ENCODE peak calls at places on chromosomes 2 and 18, in ten cellular contexts. E is T follicular helper cell; B is endothelial cell; T is H54; A is AG10803; G is astrocyte of the hippocampus; F is activated CD4-positive, CD25-positive, alpha-beta regulatory T cell treated with anti-CD3 and anti-CD28 coated beads, Interleukin-2, amount 50 U/mL, for 72 hours; M is activated T-helper 1 cell treated with anti-CD3 and anti-CD28 coated beads, Interleukin-12 subunit alpha, Interleukin-12 subunit beta, Interleukin-2, Interleukin-4 antibody, amounts not matched to agents 30 ng/mL and 10 ng/mL and 1 ng/mL, durations not matched to agents 14 hours and 24 hours and 36 hours; K is activated effector memory CD4-positive, alpha-beta T cell treated with anti-CD3 and anti-CD28 coated beads, Interleukin-2, amount 50 U/mL, for 16 hours; H is cardiac muscle cell. Z is an unnamed sample.

GRCh38 chr2:144453039-144453336 is 66.9 kb downstream of the ZEB2 start:
- DNase-seq in M (no peak), E (no peak), A (peak), K (no peak), B (peak), G (peak), H (no peak), F (no peak), T (no peak), Z (peak)

GRCh38 chr2:176085861-176086771 is 2.4 kb upstream of the EVX2 start:
- DNase-seq in K (peak), G (peak), A (peak), H (peak), M (no peak), F (no peak), E (no peak), B (peak), T (no peak), Z (peak)

GRCh38 chr2:105714141-105714540 is 30.6 kb upstream of the NCK2 start:
- DNase-seq in G (no peak), K (no peak), M (no peak), F (no peak), E (no peak), B (no peak), A (no peak), H (no peak), T (no peak), Z (no peak)

GRCh38 chr2:206004004-206004693 is 81.8 kb downstream of the INO80D start:
- DNase-seq in M (no peak), T (no peak), H (peak), B (peak), A (no peak), F (no peak), E (no peak), G (no peak), K (no peak), Z (peak)

GRCh38 chr2:239932881-239933735 is 92.0 kb downstream of the NDUFA10 start:
- DNase-seq in E (no peak), F (peak), B (peak), G (no peak), T (no peak), M (no peak), H (no peak), A (no peak), K (peak), Z (no peak)

GRCh38 chr18:78814766-78815165 is 164.9 kb upstream of the SALL3 start:
- DNase-seq in G (no peak), A (no peak), M (no peak), B (no peak), K (no peak), E (no peak), T (no peak), F (no peak), H (no peak), Z (no peak)

GRCh38 chr2:8481463-8482009 is 200.3 kb upstream of the ID2 start:
- DNase-seq in M (peak), H (no peak), E (no peak), T (no peak), K (peak), A (no peak), G (no peak), F (peak), B (no peak), Z (no peak)

GRCh38 chr2:45898819-45899218 is 247.3 kb downstream of the PRKCE start:
- DNase-seq in B (no peak), T (no peak), E (no peak), K (no peak), G (no peak), M (no peak), A (no peak), F (no peak), H (no peak), Z (no peak)

GRCh38 chr2:16034975-16035746 is 94.8 kb downstream of the MYCN start:
- DNase-seq in G (no peak), E (no peak), B (no peak), T (no peak), M (no peak), A (no peak), H (no peak), F (no peak), K (no peak), Z (no peak)

GRCh38 chr2:67217398-67217797 is 179.7 kb upstream of the ETAA1 start:
- DNase-seq in T (no peak), K (no peak), B (no peak), G (no peak), A (no peak), H (no peak), E (no peak), F (no peak), M (no peak), Z (no peak)

GRCh38 chr2:235129856-235130255 is 178.0 kb downstream of the SH3BP4 start:
- DNase-seq in K (no peak), M (no peak), F (no peak), T (no peak), B (no peak), H (no peak), G (no peak), A (no peak), E (no peak), Z (peak)

GRCh38 chr2:209661286-209661685 is 110.3 kb upstream of the UNC80 start:
- DNase-seq in A (no peak), H (no peak), E (no peak), G (peak), K (no peak), B (peak), F (no peak), M (no peak), T (no peak), Z (no peak)

Z was measured in HCEC 1CT.